ENCODE peak calls at places on chromosome 5, in five cellular contexts. O is CD4-positive, CD25-positive, alpha-beta regulatory T cell; Q is Peyer's patch; E is heart left ventricle; F is uterus. V is an unnamed sample.

GRCh38 chr5:34582364-34582763 is 73.8 kb upstream of the RAI14 start:
- DNase-seq in O (no peak), Q (no peak), E (no peak), F (no peak), V (no peak)

GRCh38 chr5:179204572-179204971 is 140.7 kb downstream of the ADAMTS2 start:
- DNase-seq in O (no peak), Q (no peak), E (no peak), F (no peak), V (no peak)

GRCh38 chr5:62720036-62720441 is 141.4 kb downstream of the LRRC70 start:
- DNase-seq in O (peak; percentile 26), Q (no peak), E (no peak), F (no peak), V (peak; percentile 36)

GRCh38 chr5:96626956-96627355 is 35.2 kb upstream of the CAST start:
- DNase-seq in O (no peak), Q (no peak), E (no peak), F (no peak), V (no peak)

GRCh38 chr5:32030686-32031478 is 143.2 kb downstream of the GOLPH3 start:
- DNase-seq in O (no peak), Q (no peak), E (no peak), F (no peak), V (no peak)

GRCh38 chr5:38719916-38720315 is 125.9 kb upstream of the OSMR start:
- DNase-seq in O (no peak), Q (no peak), E (no peak), F (no peak), V (no peak)

GRCh38 chr5:24788829-24789509 is 144.2 kb upstream of the CDH10 start:
- DNase-seq in O (no peak), Q (no peak), E (no peak), F (no peak), V (no peak)

GRCh38 chr5:56816546-56817081 is 1.3 kb downstream of the MAP3K1 start:
- DNase-seq in O (peak; percentile 89), Q (peak; percentile 68), E (peak; percentile 50), F (peak; percentile 36), V (peak; percentile 59)

GRCh38 chr5:56479701-56480304 is 246.7 kb upstream of the ANKRD55 start:
- DNase-seq in O (peak; percentile 39), Q (peak; percentile 47), E (no peak), F (no peak), V (peak; percentile 42)

GRCh38 chr5:72121052-72121451 is 13.8 kb downstream of the MAP1B start:
- DNase-seq in O (no peak), Q (no peak), E (no peak), F (no peak), V (no peak)

GRCh38 chr5:88551724-88552345 is 283.2 kb upstream of the TMEM161B start:
- DNase-seq in O (no peak), Q (no peak), E (no peak), F (no peak), V (no peak)

GRCh38 chr5:112636288-112636731 is 101.4 kb upstream of the APC start:
- DNase-seq in O (no peak), Q (no peak), E (no peak), F (no peak), V (no peak)

GRCh38 chr5:126972062-126972895 is 58.1 kb downstream of the MARCHF3 start:
- DNase-seq in O (peak; percentile 79), Q (peak; percentile 35), E (no peak), F (no peak), V (no peak)

GRCh38 chr5:109907751-109908150 is 218.0 kb downstream of the MAN2A1 start:
- DNase-seq in O (no peak), Q (no peak), E (no peak), F (no peak), V (no peak)

GRCh38 chr5:146052780-146053179 is 52.6 kb downstream of the PLAC8L1 start:
- DNase-seq in O (no peak), Q (no peak), E (no peak), F (no peak), V (no peak)

GRCh38 chr5:88745093-88745696 is 137.8 kb downstream of the MEF2C start:
- DNase-seq in O (no peak), Q (no peak), E (no peak), F (no peak), V (no peak)

GRCh38 chr5:173303878-173304590 is 24.2 kb downstream of the STC2 start:
- DNase-seq in O (no peak), Q (no peak), E (no peak), F (no peak), V (no peak)

GRCh38 chr5:143680672-143681259 is 131.2 kb upstream of the HMHB1 start:
- DNase-seq in O (no peak), Q (no peak), E (no peak), F (no peak), V (no peak)

GRCh38 chr5:66494437-66494836 is 101.8 kb upstream of the MAST4 start:
- DNase-seq in O (peak; percentile 1), Q (no peak), E (no peak), F (no peak), V (no peak)

GRCh38 chr5:36690041-36690941 is 83.9 kb downstream of the SLC1A3 start:
- DNase-seq in O (peak; percentile 72), Q (peak; percentile 73), E (peak; percentile 77), F (peak; percentile 76), V (peak; percentile 82)

GRCh38 chr5:149110406-149110805 is 30.9 kb upstream of the ABLIM3 start:
- DNase-seq in O (no peak), Q (no peak), E (no peak), F (no peak), V (no peak)

GRCh38 chr5:33180900-33181299 is 259.9 kb upstream of the TARS1 start:
- DNase-seq in O (no peak), Q (no peak), E (no peak), F (no peak), V (no peak)

GRCh38 chr5:77397686-77398300 is 94.3 kb downstream of the WDR41 start:
- DNase-seq in O (no peak), Q (no peak), E (no peak), F (no peak), V (no peak)

GRCh38 chr5:6762116-6762515 is 48.9 kb downstream of the TENT4A start:
- DNase-seq in O (no peak), Q (no peak), E (no peak), F (no peak), V (no peak)

GRCh38 chr5:122152266-122152900 is 23.0 kb downstream of the ZNF474 start:
- DNase-seq in O (no peak), Q (no peak), E (no peak), F (no peak), V (no peak)

GRCh38 chr5:174185506-174185905 is 140.0 kb downstream of the NSG2 start:
- DNase-seq in O (no peak), Q (no peak), E (no peak), F (no peak), V (no peak)

GRCh38 chr5:164346785-164347630 is 841.6 kb downstream of the MAT2B start:
- DNase-seq in O (no peak), Q (no peak), E (no peak), F (no peak), V (no peak)

DNA sequence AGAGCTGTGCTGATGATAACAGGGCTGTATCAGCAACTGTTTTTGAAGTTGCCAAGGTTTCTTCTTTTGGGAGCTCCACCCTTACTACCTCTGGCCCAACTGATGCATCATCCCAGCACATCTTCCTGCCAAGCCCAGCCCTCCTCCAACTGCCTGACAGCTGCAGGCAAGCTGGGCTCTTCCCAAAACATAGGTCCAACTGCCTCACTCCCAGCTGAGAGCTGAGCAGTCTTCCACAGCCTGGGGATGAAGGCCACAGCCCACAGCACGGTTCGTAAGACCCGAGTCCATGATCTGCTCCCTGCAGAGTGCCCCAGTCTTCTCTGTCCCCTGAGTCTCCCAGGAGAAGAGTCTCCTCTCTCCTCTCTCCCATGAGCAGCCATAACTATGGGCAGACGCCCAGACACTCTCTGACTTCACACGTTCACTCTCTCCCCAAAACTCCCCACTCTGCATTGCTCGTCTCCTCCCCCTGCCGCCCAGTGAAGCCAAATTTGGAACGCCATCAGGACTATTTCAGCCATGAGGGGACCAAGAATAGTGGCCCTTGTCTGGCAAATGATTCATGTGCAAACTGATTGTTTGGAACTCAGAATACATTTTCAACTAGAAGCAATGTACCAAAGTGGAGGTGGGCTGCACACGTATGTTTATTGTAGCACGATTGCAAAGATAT is 21.0 kb downstream of the CMBL start:
- DNase-seq in O (no peak), Q (no peak), E (no peak), F (peak; percentile 46), V (no peak)
- H3K36me3 ChIP-seq in O (no peaks in the 10 kb centered on the region), Q (peaks cover 28% of the 10 kb centered on the region), E (no peaks in the 10 kb centered on the region), F (no peaks in the 10 kb centered on the region), V (no peaks in the 10 kb centered on the region)

DNA sequence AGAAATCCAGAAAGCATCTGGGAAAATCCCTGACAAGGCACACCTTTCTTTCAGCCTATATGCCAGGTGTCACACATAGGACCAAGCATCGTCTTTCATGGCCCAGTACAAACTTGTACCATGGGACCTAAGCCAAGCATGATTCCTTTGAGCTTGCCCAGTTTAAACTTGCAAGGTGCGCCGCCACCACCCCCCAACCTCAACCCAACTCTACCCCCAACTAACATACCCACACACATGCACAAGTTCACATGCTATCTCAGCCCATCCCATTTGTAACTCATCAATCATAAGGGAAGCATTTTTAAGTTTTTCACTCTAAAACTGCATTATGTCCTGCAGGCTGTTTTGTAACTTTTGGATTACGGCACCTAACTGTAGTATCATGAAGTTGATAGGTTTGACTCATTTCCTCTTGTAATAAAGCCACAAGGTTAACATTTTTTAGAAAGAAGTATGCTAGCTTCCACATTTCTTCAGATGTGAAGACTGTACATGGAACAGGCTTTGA is 145.9 kb upstream of the FST start:
- DNase-seq in O (no peak), Q (no peak), E (no peak), F (no peak), V (no peak)
- H3K4me1 ChIP-seq in O (no peaks in the 10 kb centered on the region), Q (no peaks in the 10 kb centered on the region), E (no peaks in the 10 kb centered on the region), F (no peaks in the 10 kb centered on the region), V (no peaks in the 10 kb centered on the region)

DNA sequence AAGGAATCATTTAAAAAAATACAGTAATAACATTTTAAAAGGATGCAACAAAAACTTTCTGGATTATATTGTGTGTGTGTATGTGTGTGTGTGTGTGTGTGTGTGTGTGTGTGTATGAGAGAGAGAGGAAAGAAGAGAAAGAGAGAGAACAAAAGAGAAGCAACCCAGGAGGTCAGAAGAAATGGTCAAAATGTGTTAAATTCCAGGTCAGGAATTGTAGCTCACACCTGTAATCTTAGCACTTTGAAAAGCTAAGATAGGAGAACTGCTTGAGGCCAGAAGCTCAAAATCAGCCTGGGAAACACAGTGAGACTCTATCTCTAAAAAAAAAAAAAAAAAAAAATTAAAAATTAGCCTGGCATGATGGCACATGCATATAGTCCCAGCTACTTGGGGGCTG is 311.8 kb upstream of the CDH12 start:
- DNase-seq in O (no peak), Q (no peak), E (no peak), F (no peak), V (no peak)
- H3K36me3 ChIP-seq in O (no peaks in the 10 kb centered on the region), Q (no peaks in the 10 kb centered on the region), E (no peaks in the 10 kb centered on the region), F (no peaks in the 10 kb centered on the region), V (no peaks in the 10 kb centered on the region)

GRCh38 chr5:170307575-170308465 is 10.2 kb upstream of the LCP2 start:
- DNase-seq in O (no peak), Q (no peak), E (peak; percentile 74), F (peak; percentile 87), V (peak; percentile 77)
- H3K4me1 ChIP-seq in O (peaks cover 44% of the 10 kb centered on the region), Q (no peaks in the 10 kb centered on the region), E (peaks cover 25% of the 10 kb centered on the region), F (peaks cover 4% of the 10 kb centered on the region), V (peaks cover 50% of the 10 kb centered on the region)

DNA sequence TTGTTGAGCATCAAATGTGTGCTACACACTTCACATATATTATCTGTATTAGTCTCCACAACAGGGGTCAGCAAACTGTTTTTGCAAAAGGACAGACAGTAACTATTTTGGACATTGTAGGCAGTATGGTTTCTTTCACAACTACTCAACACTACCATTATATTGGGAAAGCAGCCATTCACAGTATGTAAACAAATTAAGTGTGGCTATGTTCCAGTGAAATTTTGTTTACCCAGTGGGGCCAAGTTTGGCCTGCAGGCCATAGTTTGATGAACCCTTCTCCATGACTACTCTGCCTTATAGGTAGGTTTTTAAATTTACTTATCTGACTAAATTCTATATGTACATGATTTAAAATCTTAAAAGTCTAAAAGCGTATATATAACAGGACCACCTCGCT is 13.0 kb upstream of the FAM151B start:
- DNase-seq in O (no peak), Q (no peak), E (no peak), F (no peak), V (no peak)
- H3K36me3 ChIP-seq in O (peaks cover 21% of the 10 kb centered on the region), Q (peaks cover 59% of the 10 kb centered on the region), E (peaks cover 32% of the 10 kb centered on the region), F (no peaks in the 10 kb centered on the region), V (no peaks in the 10 kb centered on the region)